ENCODE peak calls at places on chromosomes 6 and 20, in nine cellular contexts. One of them, this sample, is unnamed.

GRCh38 chr20:50563133-50563944 is 53.2 kb downstream of the PTPN1 start:
- DNase-seq in MM.1S: no peak
- DNase-seq in Panc1: no peak
- DNase-seq in naive thymus-derived CD4-positive, alpha-beta T cell: no peak
- DNase-seq in breast epithelium: no peak
- DNase-seq in cardiac muscle cell: no peak
- DNase-seq in endodermal cell: no peak
- DNase-seq in lower lobe of right lung: no peak
- DNase-seq in astrocyte: no peak
- DNase-seq in this sample: no peak

GRCh38 chr20:43576108-43576507 is 14.6 kb upstream of the IFT52 start:
- DNase-seq in MM.1S: no peak
- DNase-seq in breast epithelium: no peak
- DNase-seq in lower lobe of right lung: no peak
- DNase-seq in astrocyte: no peak
- DNase-seq in naive thymus-derived CD4-positive, alpha-beta T cell: no peak
- DNase-seq in cardiac muscle cell: no peak
- DNase-seq in Panc1: no peak
- DNase-seq in endodermal cell: no peak
- DNase-seq in this sample: no peak

GRCh38 chr6:27040244-27041042 is 207.1 kb upstream of the PRSS16 start:
- DNase-seq in endodermal cell: no peak
- DNase-seq in breast epithelium: no peak
- DNase-seq in naive thymus-derived CD4-positive, alpha-beta T cell: no peak
- DNase-seq in cardiac muscle cell: peak; percentile 53
- DNase-seq in MM.1S: no peak
- DNase-seq in lower lobe of right lung: no peak
- DNase-seq in Panc1: no peak
- DNase-seq in astrocyte: no peak
- DNase-seq in this sample: no peak

GRCh38 chr6:45714795-45715507 is 300.7 kb downstream of the CLIC5 start:
- DNase-seq in astrocyte: peak; percentile 81
- DNase-seq in breast epithelium: peak; percentile 47
- DNase-seq in cardiac muscle cell: peak; percentile 91
- DNase-seq in endodermal cell: peak; percentile 82
- DNase-seq in lower lobe of right lung: no peak
- DNase-seq in MM.1S: peak; percentile 86
- DNase-seq in naive thymus-derived CD4-positive, alpha-beta T cell: peak; percentile 68
- DNase-seq in Panc1: peak; percentile 82
- DNase-seq in this sample: peak; percentile 38

GRCh38 chr20:49701313-49701731 is 12.4 kb downstream of the B4GALT5 start:
- DNase-seq in naive thymus-derived CD4-positive, alpha-beta T cell: no peak
- DNase-seq in lower lobe of right lung: no peak
- DNase-seq in breast epithelium: no peak
- DNase-seq in endodermal cell: no peak
- DNase-seq in Panc1: no peak
- DNase-seq in astrocyte: no peak
- DNase-seq in MM.1S: no peak
- DNase-seq in cardiac muscle cell: no peak
- DNase-seq in this sample: peak; percentile 54

GRCh38 chr6:163764565-163764964 is 350.0 kb downstream of the QKI start:
- DNase-seq in Panc1: no peak
- DNase-seq in MM.1S: no peak
- DNase-seq in cardiac muscle cell: no peak
- DNase-seq in endodermal cell: no peak
- DNase-seq in lower lobe of right lung: no peak
- DNase-seq in breast epithelium: no peak
- DNase-seq in naive thymus-derived CD4-positive, alpha-beta T cell: no peak
- DNase-seq in astrocyte: no peak
- DNase-seq in this sample: no peak

GRCh38 chr6:1965596-1966224 is 279.7 kb downstream of the GMDS start:
- DNase-seq in lower lobe of right lung: no peak
- DNase-seq in breast epithelium: no peak
- DNase-seq in cardiac muscle cell: no peak
- DNase-seq in astrocyte: no peak
- DNase-seq in naive thymus-derived CD4-positive, alpha-beta T cell: no peak
- DNase-seq in endodermal cell: no peak
- DNase-seq in MM.1S: no peak
- DNase-seq in Panc1: no peak
- DNase-seq in this sample: no peak

GRCh38 chr6:147615659-147616456 is 107.4 kb downstream of the SAMD5 start:
- DNase-seq in endodermal cell: no peak
- DNase-seq in cardiac muscle cell: no peak
- DNase-seq in Panc1: no peak
- DNase-seq in breast epithelium: no peak
- DNase-seq in naive thymus-derived CD4-positive, alpha-beta T cell: no peak
- DNase-seq in astrocyte: peak; percentile 64
- DNase-seq in MM.1S: no peak
- DNase-seq in lower lobe of right lung: no peak
- DNase-seq in this sample: peak; percentile 18

GRCh38 chr20:10094566-10095173 is 59.9 kb downstream of the ANKEF1 start:
- DNase-seq in naive thymus-derived CD4-positive, alpha-beta T cell: no peak
- DNase-seq in breast epithelium: no peak
- DNase-seq in endodermal cell: no peak
- DNase-seq in lower lobe of right lung: no peak
- DNase-seq in Panc1: no peak
- DNase-seq in cardiac muscle cell: no peak
- DNase-seq in MM.1S: no peak
- DNase-seq in astrocyte: peak; percentile 7
- DNase-seq in this sample: no peak

GRCh38 chr6:85068221-85068620 is 303.8 kb upstream of the TBX18 start:
- DNase-seq in Panc1: no peak
- DNase-seq in cardiac muscle cell: no peak
- DNase-seq in breast epithelium: no peak
- DNase-seq in astrocyte: no peak
- DNase-seq in naive thymus-derived CD4-positive, alpha-beta T cell: no peak
- DNase-seq in endodermal cell: no peak
- DNase-seq in lower lobe of right lung: no peak
- DNase-seq in MM.1S: no peak
- DNase-seq in this sample: no peak

GRCh38 chr20:63707558-63708300 is at the start of the genes ARFRP1 and ZGPAT:
- DNase-seq in astrocyte: peak; percentile 55
- DNase-seq in endodermal cell: peak; percentile 95
- DNase-seq in Panc1: no peak
- DNase-seq in cardiac muscle cell: peak; percentile 88
- DNase-seq in MM.1S: peak; percentile 91
- DNase-seq in lower lobe of right lung: peak; percentile 94
- DNase-seq in naive thymus-derived CD4-positive, alpha-beta T cell: peak; percentile 88
- DNase-seq in breast epithelium: peak; percentile 71
- DNase-seq in this sample: peak; percentile 93

GRCh38 chr20:63708301-63709148 is 686 bp downstream of the ZGPAT start:
- DNase-seq in astrocyte: no peak
- DNase-seq in lower lobe of right lung: peak; percentile 53
- DNase-seq in cardiac muscle cell: no peak
- DNase-seq in endodermal cell: peak; percentile 62
- DNase-seq in MM.1S: no peak
- DNase-seq in Panc1: no peak
- DNase-seq in naive thymus-derived CD4-positive, alpha-beta T cell: no peak
- DNase-seq in breast epithelium: no peak
- DNase-seq in this sample: no peak

GRCh38 chr20:63706852-63707557 is 771 bp downstream of the ARFRP1 start:
- DNase-seq in naive thymus-derived CD4-positive, alpha-beta T cell: peak; percentile 67
- DNase-seq in lower lobe of right lung: peak; percentile 70
- DNase-seq in breast epithelium: no peak
- DNase-seq in endodermal cell: peak; percentile 75
- DNase-seq in Panc1: no peak
- DNase-seq in MM.1S: peak; percentile 72
- DNase-seq in cardiac muscle cell: no peak
- DNase-seq in astrocyte: no peak
- DNase-seq in this sample: peak; percentile 66

GRCh38 chr20:63711085-63711645 is 3.3 kb downstream of the ZGPAT start:
- DNase-seq in cardiac muscle cell: no peak
- DNase-seq in breast epithelium: no peak
- DNase-seq in Panc1: no peak
- DNase-seq in naive thymus-derived CD4-positive, alpha-beta T cell: no peak
- DNase-seq in endodermal cell: no peak
- DNase-seq in astrocyte: no peak
- DNase-seq in lower lobe of right lung: no peak
- DNase-seq in MM.1S: no peak
- DNase-seq in this sample: no peak

DNA sequence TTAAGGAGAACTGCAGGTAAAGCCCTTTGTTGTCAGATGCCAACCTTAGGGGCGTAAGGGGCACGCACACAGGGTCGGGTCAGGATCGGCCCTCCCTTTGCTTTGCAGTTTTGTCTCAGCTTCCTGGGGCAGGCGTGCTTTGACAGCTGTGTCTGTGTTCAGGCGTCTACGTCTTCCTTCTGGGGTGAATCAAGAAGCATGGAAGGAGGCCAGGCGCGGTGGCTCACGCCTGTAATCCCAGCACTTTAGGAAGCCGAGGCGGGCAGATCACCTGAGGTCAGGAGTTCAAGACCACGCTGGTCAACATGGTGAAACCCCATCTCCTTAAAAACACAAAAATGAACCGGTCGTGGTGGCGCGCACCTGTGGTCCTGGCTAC is 1.3 kb downstream of the ZGPAT start:
- DNase-seq in MM.1S: no peak
- DNase-seq in Panc1: no peak
- DNase-seq in naive thymus-derived CD4-positive, alpha-beta T cell: no peak
- DNase-seq in breast epithelium: no peak
- DNase-seq in cardiac muscle cell: no peak
- DNase-seq in lower lobe of right lung: no peak
- DNase-seq in endodermal cell: no peak
- DNase-seq in astrocyte: no peak
- DNase-seq in this sample: no peak
- H3K4me3 ChIP-seq in MM.1S: peak overlapping the region; percentile 97
- H3K4me3 ChIP-seq in Panc1: peak overlapping the region; percentile 90
- H3K4me3 ChIP-seq in naive thymus-derived CD4-positive, alpha-beta T cell: peak overlapping the region; percentile 91
- H3K4me3 ChIP-seq in breast epithelium: peak overlapping the region; percentile 91
- H3K4me3 ChIP-seq in cardiac muscle cell: no peak overlapping the region
- H3K4me3 ChIP-seq in lower lobe of right lung: peak overlapping the region; percentile 96
- H3K4me3 ChIP-seq in endodermal cell: peak overlapping the region; percentile 90
- H3K4me3 ChIP-seq in astrocyte: no peak overlapping the region
- H3K4me3 ChIP-seq in this sample: peak overlapping the region; percentile 95

GRCh38 chr20:3146732-3147341 is 12.8 kb downstream of the FASTKD5 start:
- DNase-seq in endodermal cell: no peak
- DNase-seq in astrocyte: peak; percentile 30
- DNase-seq in naive thymus-derived CD4-positive, alpha-beta T cell: no peak
- DNase-seq in breast epithelium: no peak
- DNase-seq in Panc1: no peak
- DNase-seq in cardiac muscle cell: no peak
- DNase-seq in MM.1S: no peak
- DNase-seq in lower lobe of right lung: no peak
- DNase-seq in this sample: no peak

DNA sequence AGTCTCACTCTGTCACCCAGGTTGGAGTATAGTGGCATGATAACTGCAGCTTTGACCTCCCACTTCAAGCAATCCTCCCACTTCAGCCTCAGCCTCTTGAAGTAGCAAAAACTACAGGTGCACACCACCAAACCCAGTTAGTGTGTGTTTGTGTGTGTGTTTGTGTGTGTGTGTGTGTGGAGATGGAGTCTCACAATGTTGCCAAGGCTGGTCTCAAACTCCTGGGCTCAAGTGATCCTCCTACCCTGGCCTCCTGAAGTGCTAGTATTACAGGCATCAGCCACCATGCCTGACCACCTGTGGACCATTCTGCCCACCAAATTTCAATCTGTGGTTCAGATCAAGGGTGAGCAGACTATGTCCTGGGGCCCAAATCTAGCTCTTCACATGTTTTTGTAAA is 8.8 kb downstream of the FASTKD5 start:
- DNase-seq in MM.1S: no peak
- DNase-seq in astrocyte: no peak
- DNase-seq in breast epithelium: no peak
- DNase-seq in naive thymus-derived CD4-positive, alpha-beta T cell: no peak
- DNase-seq in lower lobe of right lung: no peak
- DNase-seq in cardiac muscle cell: no peak
- DNase-seq in endodermal cell: no peak
- DNase-seq in Panc1: no peak
- DNase-seq in this sample: no peak
- H3K36me3 ChIP-seq in MM.1S: peaks cover 14% of the 10 kb centered on the region
- H3K36me3 ChIP-seq in astrocyte: peaks cover 11% of the 10 kb centered on the region
- H3K36me3 ChIP-seq in breast epithelium: no peaks in the 10 kb centered on the region
- H3K36me3 ChIP-seq in naive thymus-derived CD4-positive, alpha-beta T cell: peaks cover 6% of the 10 kb centered on the region
- H3K36me3 ChIP-seq in lower lobe of right lung: peaks cover 59% of the 10 kb centered on the region
- H3K36me3 ChIP-seq in cardiac muscle cell: peaks cover 14% of the 10 kb centered on the region
- H3K36me3 ChIP-seq in endodermal cell: peaks cover 59% of the 10 kb centered on the region
- H3K36me3 ChIP-seq in Panc1: peaks cover 15% of the 10 kb centered on the region
- H3K36me3 ChIP-seq in this sample: peaks cover 21% of the 10 kb centered on the region

DNA sequence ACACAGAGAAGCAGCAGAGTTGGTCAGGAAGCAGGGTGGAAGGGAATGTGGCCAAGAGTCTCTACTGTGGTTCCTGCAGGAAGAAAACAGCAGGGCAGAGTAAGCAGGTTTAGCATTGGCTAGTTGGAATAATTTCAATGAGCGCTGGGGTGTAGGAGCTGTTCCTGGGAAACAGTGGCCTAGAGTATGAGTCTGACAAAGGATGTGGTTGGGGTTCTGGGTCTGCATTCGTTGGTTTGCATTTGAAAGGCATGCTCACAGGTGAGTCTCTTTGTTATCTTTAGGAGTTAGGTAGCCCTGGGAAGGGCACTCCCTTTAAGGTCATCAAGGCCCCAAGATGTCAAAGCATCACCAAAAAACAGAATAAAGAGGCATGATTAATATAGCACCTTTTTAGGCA is 911.6 kb upstream of the SLC35B3 start:
- DNase-seq in breast epithelium: no peak
- DNase-seq in Panc1: no peak
- DNase-seq in MM.1S: no peak
- DNase-seq in naive thymus-derived CD4-positive, alpha-beta T cell: no peak
- DNase-seq in lower lobe of right lung: no peak
- DNase-seq in cardiac muscle cell: no peak
- DNase-seq in astrocyte: no peak
- DNase-seq in endodermal cell: no peak
- DNase-seq in this sample: no peak
- H3K27me3 ChIP-seq in breast epithelium: no peaks in the 10 kb centered on the region
- H3K27me3 ChIP-seq in Panc1: no peaks in the 10 kb centered on the region
- H3K27me3 ChIP-seq in MM.1S: no peaks in the 10 kb centered on the region
- H3K27me3 ChIP-seq in naive thymus-derived CD4-positive, alpha-beta T cell: no peaks in the 10 kb centered on the region
- H3K27me3 ChIP-seq in lower lobe of right lung: no peaks in the 10 kb centered on the region
- H3K27me3 ChIP-seq in cardiac muscle cell: no peaks in the 10 kb centered on the region
- H3K27me3 ChIP-seq in astrocyte: no peaks in the 10 kb centered on the region
- H3K27me3 ChIP-seq in endodermal cell: no peaks in the 10 kb centered on the region
- H3K27me3 ChIP-seq in this sample: no peaks in the 10 kb centered on the region

GRCh38 chr6:50637267-50637666 is 76.1 kb upstream of the TFAP2D start:
- DNase-seq in cardiac muscle cell: no peak
- DNase-seq in astrocyte: no peak
- DNase-seq in naive thymus-derived CD4-positive, alpha-beta T cell: no peak
- DNase-seq in endodermal cell: no peak
- DNase-seq in MM.1S: no peak
- DNase-seq in breast epithelium: no peak
- DNase-seq in Panc1: no peak
- DNase-seq in lower lobe of right lung: no peak
- DNase-seq in this sample: no peak
- H3K4me3 ChIP-seq in cardiac muscle cell: no peak overlapping the region
- H3K4me3 ChIP-seq in astrocyte: no peak overlapping the region
- H3K4me3 ChIP-seq in naive thymus-derived CD4-positive, alpha-beta T cell: no peak overlapping the region
- H3K4me3 ChIP-seq in endodermal cell: no peak overlapping the region
- H3K4me3 ChIP-seq in MM.1S: no peak overlapping the region
- H3K4me3 ChIP-seq in breast epithelium: no peak overlapping the region
- H3K4me3 ChIP-seq in Panc1: no peak overlapping the region
- H3K4me3 ChIP-seq in lower lobe of right lung: no peak overlapping the region
- H3K4me3 ChIP-seq in this sample: no peak overlapping the region

GRCh38 chr20:35006531-35006971 is 50.9 kb downstream of the MYH7B start:
- DNase-seq in MM.1S: no peak
- DNase-seq in astrocyte: no peak
- DNase-seq in cardiac muscle cell: no peak
- DNase-seq in breast epithelium: no peak
- DNase-seq in naive thymus-derived CD4-positive, alpha-beta T cell: no peak
- DNase-seq in endodermal cell: no peak
- DNase-seq in Panc1: no peak
- DNase-seq in lower lobe of right lung: no peak
- DNase-seq in this sample: no peak
- H3K36me3 ChIP-seq in MM.1S: no peaks in the 10 kb centered on the region
- H3K36me3 ChIP-seq in astrocyte: peaks cover 47% of the 10 kb centered on the region
- H3K36me3 ChIP-seq in cardiac muscle cell: peaks cover 33% of the 10 kb centered on the region
- H3K36me3 ChIP-seq in breast epithelium: peaks cover 37% of the 10 kb centered on the region
- H3K36me3 ChIP-seq in naive thymus-derived CD4-positive, alpha-beta T cell: peaks cover 26% of the 10 kb centered on the region
- H3K36me3 ChIP-seq in endodermal cell: peaks cover 87% of the 10 kb centered on the region
- H3K36me3 ChIP-seq in Panc1: peaks cover 9% of the 10 kb centered on the region
- H3K36me3 ChIP-seq in lower lobe of right lung: peaks cover 100% of the 10 kb centered on the region
- H3K36me3 ChIP-seq in this sample: peaks cover 94% of the 10 kb centered on the region